ENCODE peak calls at places on chromosomes 13 and 19, in four cellular contexts. N is HCT116, T is HepG2, B is K562. X is an unnamed sample.

GRCh38 chr19:913080-913748 is at the start of gene R3HDM4:
- DNase-seq in N (no peak), T (no peak), B (peak), X (peak)

GRCh38 chr19:46453661-46454060 is 17.7 kb downstream of the PNMA8A start:
- DNase-seq in N (no peak), T (no peak), B (no peak), X (no peak)

GRCh38 chr19:7870571-7871279 is 3.5 kb downstream of the PRR36 start:
- DNase-seq in N (peak), T (peak), B (peak), X (peak)

GRCh38 chr19:35545855-35546381 is 492 bp downstream of the TMEM147 start:
- DNase-seq in N (no peak), T (no peak), B (peak), X (no peak)

GRCh38 chr13:74767031-74767430 is 632.8 kb upstream of the KLF12 start:
- DNase-seq in N (no peak), T (no peak), B (no peak), X (no peak)

GRCh38 chr13:71661921-71662320 is 205.1 kb downstream of the DACH1 start:
- DNase-seq in N (no peak), T (no peak), B (no peak), X (no peak)

GRCh38 chr13:104414771-104415170 is 1348.6 kb upstream of the SLC10A2 start:
- DNase-seq in N (no peak), T (no peak), B (no peak), X (no peak)

GRCh38 chr19:52237771-52238400 is 31.5 kb upstream of the ZNF766 start:
- DNase-seq in N (peak), T (peak), B (no peak), X (peak)

GRCh38 chr19:55242517-55242916 is 14.0 kb upstream of the TMEM86B start:
- DNase-seq in N (no peak), T (no peak), B (no peak), X (no peak)

GRCh38 chr19:6271251-6271650 is 8.5 kb downstream of the MLLT1 start:
- DNase-seq in N (no peak), T (no peak), B (peak), X (no peak)

GRCh38 chr19:46732966-46733692 is 12.7 kb upstream of the FKRP start:
- DNase-seq in N (no peak), T (no peak), B (no peak), X (no peak)

GRCh38 chr19:12567951-12568350 is 16.7 kb upstream of the ZNF564 start:
- DNase-seq in N (no peak), T (no peak), B (no peak), X (no peak)
- TF ChIP-seq FOSL1 in N (no peak), T (no peak), B (no peak), X (no peak)

GRCh38 chr13:92734545-92734944 is 492.1 kb upstream of the GPC6 start:
- DNase-seq in N (no peak), T (no peak), B (no peak), X (no peak)

GRCh38 chr13:92735909-92736308 is 490.7 kb upstream of the GPC6 start:
- DNase-seq in N (no peak), T (no peak), B (no peak), X (no peak)

GRCh38 chr13:92739306-92739818 is 487.2 kb upstream of the GPC6 start:
- DNase-seq in N (no peak), T (no peak), B (no peak), X (no peak)

GRCh38 chr13:92734068-92734467 is 492.5 kb upstream of the GPC6 start:
- DNase-seq in N (no peak), T (no peak), B (no peak), X (no peak)
- TF ChIP-seq FOSL1 in N (no peak), T (no peak), B (no peak), X (no peak)

DNA sequence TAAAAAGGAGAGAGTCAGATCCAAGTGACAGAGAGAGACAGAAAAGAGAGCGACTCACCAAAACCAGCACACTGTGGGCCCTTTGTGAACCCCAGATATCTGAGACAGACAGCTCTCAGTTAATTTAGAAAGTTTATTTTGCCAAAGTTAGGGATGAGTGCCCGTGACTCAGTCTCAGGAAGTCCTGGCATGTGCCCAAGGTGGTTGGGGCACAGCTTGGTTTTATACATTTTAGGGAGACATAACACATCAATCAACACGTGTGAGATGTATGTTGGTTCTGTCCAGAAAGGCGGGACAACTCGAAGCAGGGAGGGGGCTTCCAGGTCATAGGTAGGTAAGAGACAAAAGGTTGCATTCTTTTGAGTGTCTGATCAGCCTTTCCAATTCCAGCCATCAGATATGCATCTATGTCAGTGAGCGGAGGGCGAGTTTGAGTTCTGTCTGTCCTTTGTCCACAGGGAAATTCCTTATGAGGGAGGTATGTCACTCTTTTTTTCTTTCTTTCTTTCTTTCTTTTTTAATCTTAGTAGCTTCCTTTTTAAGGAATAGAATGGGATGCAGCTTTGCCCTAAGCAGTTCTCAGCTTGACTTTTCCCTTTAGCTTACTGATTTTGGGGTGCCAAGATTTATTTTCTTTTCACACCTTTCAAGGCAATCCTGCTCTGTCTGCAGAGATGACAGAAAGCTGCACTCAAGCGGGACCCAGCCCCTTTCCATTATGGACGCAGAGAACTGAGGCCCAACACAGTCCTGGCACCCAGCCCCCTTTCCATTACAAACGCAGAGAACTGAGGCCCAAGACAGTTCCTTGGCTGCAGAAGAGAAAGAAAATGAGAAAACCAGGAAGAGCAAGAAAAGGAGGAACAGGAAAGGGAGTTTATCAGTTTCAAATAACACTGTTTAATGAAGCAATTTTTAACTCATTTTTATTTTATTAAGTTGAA is 37.1 kb upstream of the ATP11A start:
- DNase-seq in N (no peak), T (no peak), B (no peak), X (no peak)
- TF ChIP-seq FOSL1 in N (no peak), T (no peak), B (no peak), X (no peak)

DNA sequence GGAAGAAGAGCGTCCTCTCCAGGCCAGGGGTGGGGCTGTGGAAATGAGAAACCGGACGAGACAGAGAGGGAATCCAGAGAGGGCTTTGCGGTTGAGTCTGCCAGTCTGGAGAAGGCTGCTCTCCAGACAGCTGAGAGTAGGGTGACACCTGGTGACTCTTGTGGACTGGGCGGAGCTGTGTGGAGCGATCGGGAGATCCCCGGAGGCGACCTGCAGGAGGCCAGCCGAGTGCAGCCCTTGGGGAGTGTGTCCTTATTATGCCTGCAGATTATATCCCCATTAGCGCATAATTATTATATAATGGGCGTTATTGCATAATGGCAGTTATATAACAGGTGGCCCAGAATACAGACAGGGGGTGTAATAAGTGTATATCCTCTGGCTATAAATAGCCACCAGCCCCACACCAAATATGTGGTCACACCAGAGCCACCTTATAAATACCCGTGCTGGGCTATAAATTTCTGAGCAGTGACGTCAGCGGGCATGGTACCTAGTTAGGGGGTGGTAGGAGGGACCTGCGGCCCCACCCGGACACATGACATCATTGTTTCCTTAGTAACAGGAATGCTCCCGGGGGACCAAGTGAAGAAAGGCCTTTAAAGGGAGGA is 41.2 kb downstream of the NFIX start:
- DNase-seq in N (peak), T (no peak), B (no peak), X (no peak)
- TF ChIP-seq FOSL1 in N (peak), T (no peak), B (no peak), X (no peak)

DNA sequence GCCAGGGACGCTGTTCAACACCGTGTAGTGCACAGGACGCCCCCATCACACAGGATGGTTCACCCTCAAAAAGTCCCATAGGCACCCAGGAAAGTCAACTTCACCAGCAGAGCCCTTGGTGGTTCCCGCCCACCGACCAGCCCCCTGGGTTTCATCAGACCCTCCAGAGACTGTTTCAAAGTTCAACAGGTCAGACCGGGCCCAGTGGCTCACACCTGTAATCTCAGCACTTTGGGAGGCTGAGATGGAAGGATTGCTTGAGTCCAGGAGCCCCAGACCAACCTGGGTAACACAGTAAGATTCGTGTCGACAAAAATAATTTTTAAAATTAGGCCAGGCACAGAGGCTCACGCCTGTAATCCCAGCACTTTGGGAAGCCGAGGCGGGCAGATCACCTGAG is 61.0 kb downstream of the MYO9B start:
- DNase-seq in N (no peak), T (peak), B (no peak), X (no peak)
- TF ChIP-seq FOSL1 in N (no peak), T (no peak), B (no peak), X (no peak)

GRCh38 chr13:36297600-36298338 is at the start of gene CCDC169:
- DNase-seq in N (no peak), T (peak), B (peak), X (peak)

GRCh38 chr13:36294061-36294460 is 3.6 kb downstream of the CCDC169 start:
- DNase-seq in N (no peak), T (no peak), B (no peak), X (no peak)

GRCh38 chr13:36297259-36297599 is 385 bp downstream of the CCDC169 start:
- DNase-seq in N (no peak), T (no peak), B (no peak), X (no peak)

GRCh38 chr13:36288794-36289391 is 8.7 kb downstream of the CCDC169 start:
- DNase-seq in N (no peak), T (no peak), B (no peak), X (no peak)

GRCh38 chr13:36293497-36293896 is 4.1 kb downstream of the CCDC169 start:
- DNase-seq in N (no peak), T (no peak), B (no peak), X (no peak)
- TF ChIP-seq FOSL1 in N (no peak), T (no peak), B (no peak), X (no peak)

DNA sequence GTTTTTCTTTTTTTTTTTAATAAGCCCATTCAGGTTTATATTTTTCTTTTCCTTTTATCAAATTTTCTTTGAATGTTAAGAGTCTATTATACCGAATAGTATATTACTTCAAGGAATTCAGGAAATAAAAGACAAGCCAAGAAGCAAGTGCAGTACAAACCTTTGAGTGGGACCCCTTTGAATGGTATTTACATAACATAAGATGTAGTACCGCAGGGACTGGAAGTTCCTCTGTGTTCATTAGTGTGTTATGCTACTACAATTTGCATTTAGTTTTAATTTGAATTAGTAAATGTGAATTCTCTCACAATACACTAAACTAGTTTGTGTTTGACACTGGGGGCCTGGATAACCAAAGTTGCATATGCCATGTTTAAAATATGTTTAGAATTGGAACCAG is 339.5 kb downstream of the DCT start:
- DNase-seq in N (no peak), T (no peak), B (no peak), X (no peak)
- TF ChIP-seq FOSL1 in N (no peak), T (no peak), B (no peak), X (no peak)

GRCh38 chr13:65085977-65086376 is 2144.2 kb downstream of the PCDH9 start:
- DNase-seq in N (no peak), T (no peak), B (no peak), X (no peak)

GRCh38 chr13:65091031-65091430 is 2139.1 kb downstream of the PCDH9 start:
- DNase-seq in N (no peak), T (no peak), B (no peak), X (no peak)

GRCh38 chr13:65095118-65095517 is 2135.0 kb downstream of the PCDH9 start:
- DNase-seq in N (no peak), T (no peak), B (no peak), X (no peak)

GRCh38 chr13:65093352-65093751 is 2136.8 kb downstream of the PCDH9 start:
- DNase-seq in N (no peak), T (no peak), B (no peak), X (no peak)

DNA sequence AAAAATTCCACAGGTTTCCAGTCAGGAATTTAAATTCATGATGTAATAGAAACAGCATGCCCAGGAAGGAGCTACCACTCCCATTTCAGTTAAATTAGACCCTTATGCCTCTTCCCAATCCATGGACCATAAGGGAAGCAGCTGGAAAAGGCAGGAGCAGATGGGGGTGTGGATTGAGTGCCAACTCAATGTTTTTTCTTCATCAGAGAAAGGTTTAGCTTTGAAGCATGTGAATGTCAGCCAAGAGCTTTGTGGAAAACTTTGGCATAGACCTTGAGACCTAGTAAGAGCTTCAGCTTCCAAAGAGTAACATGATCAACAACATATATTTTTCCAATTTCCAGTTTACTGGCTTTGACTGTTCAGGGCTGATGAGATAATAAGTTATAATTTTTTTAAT is 2139.9 kb downstream of the PCDH9 start:
- DNase-seq in N (no peak), T (no peak), B (no peak), X (no peak)
- TF ChIP-seq FOSL1 in N (no peak), T (no peak), B (no peak), X (no peak)

X was measured in H1.